ENCODE peak calls at places on chromosomes 7 and 10, in seven cellular contexts. One of them, this sample, is unnamed.

GRCh38 chr7:148084138-148084537 is 506.4 kb upstream of the C7orf33 start:
- DNase-seq in IMR-90: peak; percentile 19
- DNase-seq in breast epithelium: no peak
- DNase-seq in ovary: peak; percentile 65
- DNase-seq in body of pancreas: peak; percentile 69
- DNase-seq in prostate gland: peak; percentile 49
- DNase-seq in lower leg skin: no peak
- DNase-seq in this sample: no peak

GRCh38 chr7:69018200-69018599 is 580.1 kb upstream of the AUTS2 start:
- DNase-seq in IMR-90: no peak
- DNase-seq in lower leg skin: no peak
- DNase-seq in prostate gland: no peak
- DNase-seq in body of pancreas: no peak
- DNase-seq in ovary: no peak
- DNase-seq in breast epithelium: no peak
- DNase-seq in this sample: no peak

GRCh38 chr10:119614686-119615085 is 17.9 kb upstream of the TIAL1 start:
- DNase-seq in IMR-90: no peak
- DNase-seq in prostate gland: no peak
- DNase-seq in ovary: no peak
- DNase-seq in breast epithelium: no peak
- DNase-seq in body of pancreas: no peak
- DNase-seq in lower leg skin: no peak
- DNase-seq in this sample: no peak

GRCh38 chr7:45033261-45033930 is 33.4 kb downstream of the CCM2 start:
- DNase-seq in lower leg skin: no peak
- DNase-seq in ovary: no peak
- DNase-seq in breast epithelium: no peak
- DNase-seq in body of pancreas: no peak
- DNase-seq in IMR-90: peak; percentile 55
- DNase-seq in prostate gland: no peak
- DNase-seq in this sample: no peak

GRCh38 chr10:15168781-15169554 is 475 bp upstream of the NMT2 start:
- DNase-seq in IMR-90: peak; percentile 94
- DNase-seq in ovary: peak; percentile 96
- DNase-seq in breast epithelium: peak; percentile 90
- DNase-seq in prostate gland: peak; percentile 98
- DNase-seq in body of pancreas: peak; percentile 98
- DNase-seq in lower leg skin: peak; percentile 94
- DNase-seq in this sample: peak; percentile 99

GRCh38 chr10:107611101-107611500 is 446.6 kb upstream of the SORCS1 start:
- DNase-seq in prostate gland: no peak
- DNase-seq in lower leg skin: no peak
- DNase-seq in ovary: no peak
- DNase-seq in IMR-90: no peak
- DNase-seq in breast epithelium: no peak
- DNase-seq in body of pancreas: no peak
- DNase-seq in this sample: no peak

GRCh38 chr7:75962607-75963382 is 31.6 kb downstream of the TMEM120A start:
- DNase-seq in ovary: peak; percentile 64
- DNase-seq in prostate gland: no peak
- DNase-seq in body of pancreas: no peak
- DNase-seq in IMR-90: peak; percentile 85
- DNase-seq in breast epithelium: no peak
- DNase-seq in lower leg skin: no peak
- DNase-seq in this sample: no peak

GRCh38 chr7:75772081-75773077 is at the start of gene CCL26:
- DNase-seq in body of pancreas: peak; percentile 14
- DNase-seq in IMR-90: peak; percentile 79
- DNase-seq in prostate gland: no peak
- DNase-seq in breast epithelium: no peak
- DNase-seq in ovary: peak; percentile 58
- DNase-seq in lower leg skin: peak; percentile 49
- DNase-seq in this sample: no peak

GRCh38 chr10:48976208-48976607 is 36.6 kb upstream of the LRRC18 start:
- DNase-seq in breast epithelium: no peak
- DNase-seq in body of pancreas: no peak
- DNase-seq in ovary: no peak
- DNase-seq in prostate gland: peak; percentile 14
- DNase-seq in lower leg skin: no peak
- DNase-seq in IMR-90: peak; percentile 4
- DNase-seq in this sample: no peak

GRCh38 chr7:47180268-47180826 is 401.6 kb downstream of the TNS3 start:
- DNase-seq in lower leg skin: peak; percentile 61
- DNase-seq in ovary: peak; percentile 61
- DNase-seq in breast epithelium: no peak
- DNase-seq in prostate gland: peak; percentile 40
- DNase-seq in body of pancreas: peak; percentile 69
- DNase-seq in IMR-90: peak; percentile 72
- DNase-seq in this sample: peak; percentile 69

GRCh38 chr7:72405389-72405788 is 6.7 kb downstream of the CALN1 start:
- DNase-seq in ovary: no peak
- DNase-seq in breast epithelium: no peak
- DNase-seq in lower leg skin: peak; percentile 46
- DNase-seq in prostate gland: peak; percentile 16
- DNase-seq in body of pancreas: no peak
- DNase-seq in IMR-90: no peak
- DNase-seq in this sample: no peak

GRCh38 chr7:106086062-106086461 is 26.1 kb downstream of the SYPL1 start:
- DNase-seq in prostate gland: no peak
- DNase-seq in breast epithelium: no peak
- DNase-seq in body of pancreas: no peak
- DNase-seq in ovary: no peak
- DNase-seq in lower leg skin: no peak
- DNase-seq in IMR-90: no peak
- DNase-seq in this sample: no peak

GRCh38 chr7:106080307-106080987 is 31.7 kb downstream of the SYPL1 start:
- DNase-seq in ovary: no peak
- DNase-seq in lower leg skin: no peak
- DNase-seq in IMR-90: no peak
- DNase-seq in body of pancreas: no peak
- DNase-seq in prostate gland: no peak
- DNase-seq in breast epithelium: no peak
- DNase-seq in this sample: no peak

GRCh38 chr7:106085015-106085414 is 27.1 kb downstream of the SYPL1 start:
- DNase-seq in lower leg skin: no peak
- DNase-seq in breast epithelium: no peak
- DNase-seq in prostate gland: no peak
- DNase-seq in ovary: no peak
- DNase-seq in IMR-90: no peak
- DNase-seq in body of pancreas: no peak
- DNase-seq in this sample: no peak

GRCh38 chr7:106083717-106084116 is 28.4 kb downstream of the SYPL1 start:
- DNase-seq in body of pancreas: no peak
- DNase-seq in IMR-90: no peak
- DNase-seq in prostate gland: no peak
- DNase-seq in lower leg skin: no peak
- DNase-seq in ovary: no peak
- DNase-seq in breast epithelium: no peak
- DNase-seq in this sample: no peak

GRCh38 chr7:106082087-106082854 is 29.8 kb downstream of the SYPL1 start:
- DNase-seq in prostate gland: no peak
- DNase-seq in breast epithelium: no peak
- DNase-seq in ovary: no peak
- DNase-seq in lower leg skin: no peak
- DNase-seq in body of pancreas: no peak
- DNase-seq in IMR-90: no peak
- DNase-seq in this sample: no peak
- TF ChIP-seq CTCF in prostate gland: no peak
- TF ChIP-seq CTCF in breast epithelium: no peak
- TF ChIP-seq CTCF in ovary: no peak
- TF ChIP-seq CTCF in lower leg skin: no peak
- TF ChIP-seq CTCF in body of pancreas: no peak
- TF ChIP-seq CTCF in IMR-90: no peak
- TF ChIP-seq CTCF in this sample: no peak

GRCh38 chr10:88989824-88990527 is 622 bp upstream of the FAS start:
- DNase-seq in prostate gland: peak; percentile 66
- DNase-seq in breast epithelium: no peak
- DNase-seq in lower leg skin: peak; percentile 73
- DNase-seq in body of pancreas: no peak
- DNase-seq in ovary: no peak
- DNase-seq in IMR-90: peak; percentile 86
- DNase-seq in this sample: no peak
- TF ChIP-seq POLR2A in prostate gland: no peak
- TF ChIP-seq POLR2A in breast epithelium: peak; percentile 18
- TF ChIP-seq POLR2A in lower leg skin: no peak
- TF ChIP-seq POLR2A in body of pancreas: no peak
- TF ChIP-seq POLR2A in ovary: peak; percentile 72
- TF ChIP-seq POLR2A in IMR-90: no peak
- TF ChIP-seq POLR2A in this sample: no peak

GRCh38 chr7:82288769-82289535 is 154.6 kb downstream of the CACNA2D1 start:
- DNase-seq in breast epithelium: no peak
- DNase-seq in prostate gland: no peak
- DNase-seq in IMR-90: no peak
- DNase-seq in body of pancreas: no peak
- DNase-seq in ovary: no peak
- DNase-seq in lower leg skin: no peak
- DNase-seq in this sample: no peak
- H3K4me3 ChIP-seq in breast epithelium: no peak overlapping the region
- H3K4me3 ChIP-seq in prostate gland: no peak overlapping the region
- H3K4me3 ChIP-seq in IMR-90: no peak overlapping the region
- H3K4me3 ChIP-seq in body of pancreas: no peak overlapping the region
- H3K4me3 ChIP-seq in ovary: no peak overlapping the region
- H3K4me3 ChIP-seq in lower leg skin: no peak overlapping the region
- H3K4me3 ChIP-seq in this sample: no peak overlapping the region

DNA sequence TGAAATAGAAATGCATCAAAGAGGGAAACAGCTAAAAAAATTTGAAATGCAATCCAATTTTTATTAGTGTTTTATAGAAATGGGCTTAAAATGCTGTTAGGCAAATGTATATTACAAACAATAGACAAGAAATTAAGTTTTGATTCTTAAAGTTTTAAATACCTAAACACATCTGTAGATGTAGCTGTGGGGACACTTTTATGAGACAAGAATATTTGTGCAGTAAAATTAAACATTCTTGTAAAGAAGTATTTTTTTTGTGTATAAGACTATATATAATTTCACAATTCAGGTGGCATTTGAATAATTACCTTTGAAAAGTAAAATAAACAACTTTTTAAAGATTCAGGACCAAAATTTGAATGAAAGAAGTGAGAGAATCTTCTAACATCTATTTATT is 1015.9 kb downstream of the REEP3 start:
- DNase-seq in breast epithelium: no peak
- DNase-seq in lower leg skin: no peak
- DNase-seq in IMR-90: no peak
- DNase-seq in ovary: no peak
- DNase-seq in body of pancreas: no peak
- DNase-seq in prostate gland: no peak
- DNase-seq in this sample: no peak
- TF ChIP-seq CTCF in breast epithelium: no peak
- TF ChIP-seq CTCF in lower leg skin: no peak
- TF ChIP-seq CTCF in IMR-90: no peak
- TF ChIP-seq CTCF in ovary: no peak
- TF ChIP-seq CTCF in body of pancreas: no peak
- TF ChIP-seq CTCF in prostate gland: no peak
- TF ChIP-seq CTCF in this sample: no peak

GRCh38 chr10:111113961-111114830 is 37.4 kb downstream of the ADRA2A start:
- DNase-seq in ovary: no peak
- DNase-seq in IMR-90: no peak
- DNase-seq in lower leg skin: no peak
- DNase-seq in body of pancreas: no peak
- DNase-seq in breast epithelium: no peak
- DNase-seq in prostate gland: no peak
- DNase-seq in this sample: no peak
- TF ChIP-seq POLR2A in ovary: no peak
- TF ChIP-seq POLR2A in IMR-90: no peak
- TF ChIP-seq POLR2A in lower leg skin: no peak
- TF ChIP-seq POLR2A in body of pancreas: no peak
- TF ChIP-seq POLR2A in breast epithelium: no peak
- TF ChIP-seq POLR2A in prostate gland: no peak
- TF ChIP-seq POLR2A in this sample: no peak

GRCh38 chr10:43041422-43042342 is 35.2 kb upstream of the RET start:
- DNase-seq in breast epithelium: peak; percentile 12
- DNase-seq in IMR-90: no peak
- DNase-seq in prostate gland: no peak
- DNase-seq in ovary: no peak
- DNase-seq in lower leg skin: no peak
- DNase-seq in body of pancreas: no peak
- DNase-seq in this sample: no peak
- H3K4me3 ChIP-seq in breast epithelium: no peak overlapping the region
- H3K4me3 ChIP-seq in IMR-90: no peak overlapping the region
- H3K4me3 ChIP-seq in prostate gland: no peak overlapping the region
- H3K4me3 ChIP-seq in ovary: no peak overlapping the region
- H3K4me3 ChIP-seq in lower leg skin: no peak overlapping the region
- H3K4me3 ChIP-seq in body of pancreas: no peak overlapping the region
- H3K4me3 ChIP-seq in this sample: no peak overlapping the region

DNA sequence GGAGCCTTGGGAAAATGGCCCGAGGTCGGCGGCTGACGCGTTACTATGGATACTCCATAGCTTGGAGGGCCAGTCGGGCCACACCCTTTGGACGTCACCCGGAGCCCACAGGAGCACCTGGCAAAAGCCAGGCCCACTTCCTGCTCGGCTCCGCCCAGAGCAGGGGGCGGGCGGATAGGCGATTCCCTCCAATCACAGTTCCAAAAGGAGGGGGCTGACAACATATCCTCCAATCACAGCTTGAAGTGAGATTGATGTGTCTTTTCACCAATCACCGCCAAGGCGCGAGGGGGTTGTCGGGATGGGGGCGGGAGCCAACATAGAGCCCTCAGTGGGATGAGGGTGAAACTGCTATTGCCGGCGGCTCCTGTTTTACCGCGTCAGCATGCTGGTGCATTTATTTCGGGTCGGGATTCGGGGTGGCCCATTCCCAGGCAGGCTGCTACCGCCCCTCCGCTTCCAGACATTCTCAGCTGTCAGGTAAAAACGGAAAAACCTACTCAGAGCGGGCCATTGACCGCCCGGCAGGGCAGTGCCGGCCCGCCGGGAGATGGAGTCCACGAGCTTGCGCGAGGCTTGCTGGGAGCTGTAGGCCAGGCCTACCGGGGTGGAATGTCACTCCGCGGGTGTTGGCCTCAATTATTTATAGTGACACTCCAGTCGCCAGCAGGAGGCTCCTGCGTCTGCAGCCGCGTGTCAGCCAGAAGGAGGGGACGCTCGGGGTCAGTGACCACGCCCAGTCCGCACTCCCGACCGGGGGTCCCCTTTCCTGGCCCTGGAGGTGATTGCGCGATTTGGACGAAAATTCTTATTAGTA is at the start of gene ABCB8:
- DNase-seq in body of pancreas: peak; percentile 100
- DNase-seq in IMR-90: peak; percentile 98
- DNase-seq in ovary: peak; percentile 98
- DNase-seq in breast epithelium: peak; percentile 100
- DNase-seq in prostate gland: peak; percentile 98
- DNase-seq in lower leg skin: peak; percentile 100
- DNase-seq in this sample: peak; percentile 97
- TF ChIP-seq CTCF in body of pancreas: peak; percentile 24
- TF ChIP-seq CTCF in IMR-90: peak; percentile 44
- TF ChIP-seq CTCF in ovary: peak; percentile 45
- TF ChIP-seq CTCF in breast epithelium: peak; percentile 81
- TF ChIP-seq CTCF in prostate gland: peak; percentile 37
- TF ChIP-seq CTCF in lower leg skin: no peak
- TF ChIP-seq CTCF in this sample: peak; percentile 36

GRCh38 chr10:17643755-17644484 is at the start of gene STAM:
- DNase-seq in prostate gland: peak; percentile 77
- DNase-seq in ovary: peak; percentile 96
- DNase-seq in IMR-90: peak; percentile 91
- DNase-seq in lower leg skin: peak; percentile 83
- DNase-seq in body of pancreas: peak; percentile 90
- DNase-seq in breast epithelium: peak; percentile 81
- DNase-seq in this sample: peak; percentile 94
- TF ChIP-seq POLR2A in prostate gland: peak; percentile 18
- TF ChIP-seq POLR2A in ovary: peak; percentile 41
- TF ChIP-seq POLR2A in IMR-90: peak; percentile 88
- TF ChIP-seq POLR2A in lower leg skin: no peak
- TF ChIP-seq POLR2A in body of pancreas: peak; percentile 89
- TF ChIP-seq POLR2A in breast epithelium: no peak
- TF ChIP-seq POLR2A in this sample: peak; percentile 26